ENCODE peak calls at places on chromosomes 5 and 9, in eight cellular contexts. H, W, Z, G, J, E, S and O are unnamed samples.

GRCh38 chr5:41270423-41271251 is 57.3 kb upstream of the C6 start:
- DNase-seq in Z (peak; percentile 33), G (no peak), E (peak; percentile 25), W (peak; percentile 87), H (peak; percentile 21), J (no peak), S (no peak), O (peak; percentile 35)

GRCh38 chr9:123359546-123359945 is 3.5 kb downstream of the CRB2 start:
- DNase-seq in G (no peak), J (no peak), H (no peak), Z (no peak), W (no peak), E (no peak), S (no peak), O (no peak)

GRCh38 chr9:84397822-84398221 is 57.3 kb upstream of the SLC28A3 start:
- DNase-seq in S (no peak), Z (no peak), H (no peak), G (peak; percentile 13), E (no peak), J (no peak), W (peak; percentile 80), O (peak; percentile 15)

GRCh38 chr5:206406-206805 is 11.5 kb downstream of the CCDC127 start:
- DNase-seq in H (no peak), J (no peak), S (no peak), E (no peak), Z (no peak), W (peak; percentile 63), G (no peak), O (no peak)

GRCh38 chr5:67476531-67476930 is 279.9 kb upstream of the CD180 start:
- DNase-seq in Z (no peak), H (no peak), W (no peak), G (peak; percentile 32), S (no peak), E (no peak), J (no peak), O (no peak)

GRCh38 chr9:34522971-34523797 is at the start of gene ENHO:
- DNase-seq in E (peak; percentile 94), W (peak; percentile 87), H (peak; percentile 91), J (no peak), S (peak; percentile 51), G (no peak), Z (peak; percentile 76), O (peak; percentile 96)

GRCh38 chr5:135723451-135723850 is 111.0 kb upstream of the SLC25A48 start:
- DNase-seq in G (no peak), H (no peak), W (no peak), Z (no peak), E (no peak), S (no peak), J (no peak), O (no peak)

GRCh38 chr9:115845648-115846312 is 307.8 kb upstream of the PAPPA start:
- DNase-seq in H (no peak), J (no peak), S (no peak), E (no peak), G (no peak), W (peak; percentile 94), Z (no peak), O (no peak)

GRCh38 chr5:36363101-36363500 is 61.4 kb upstream of the RANBP3L start:
- DNase-seq in S (no peak), J (no peak), W (peak; percentile 75), Z (no peak), H (no peak), E (peak; percentile 16), G (peak; percentile 78), O (no peak)

GRCh38 chr5:52996966-52997365 is 7.8 kb downstream of the ITGA2 start:
- DNase-seq in S (no peak), J (no peak), G (no peak), E (no peak), H (no peak), W (no peak), Z (no peak), O (no peak)

GRCh38 chr9:85258823-85259370 is 482.9 kb downstream of the AGTPBP1 start:
- DNase-seq in J (no peak), H (peak; percentile 59), E (peak; percentile 75), W (peak; percentile 23), G (peak; percentile 49), Z (peak; percentile 63), S (no peak), O (peak; percentile 76)

GRCh38 chr5:95620870-95621838 is 1.3 kb downstream of the GPR150 start:
- DNase-seq in S (no peak), W (peak; percentile 23), J (no peak), Z (no peak), G (no peak), H (peak; percentile 64), E (peak; percentile 60), O (peak; percentile 53)

GRCh38 chr9:100315561-100315960 is 37.2 kb downstream of the TEX10 start:
- DNase-seq in W (no peak), E (no peak), Z (no peak), J (no peak), H (no peak), S (no peak), G (no peak), O (no peak)

GRCh38 chr5:16492398-16493175 is 27.0 kb upstream of the ZNF622 start:
- DNase-seq in Z (no peak), J (no peak), E (no peak), G (no peak), S (no peak), W (peak; percentile 97), H (no peak), O (no peak)

GRCh38 chr5:14561741-14562140 is 19.9 kb upstream of the OTULINL start:
- DNase-seq in G (no peak), E (no peak), S (no peak), H (no peak), W (no peak), Z (no peak), J (no peak), O (no peak)

GRCh38 chr9:5817776-5818336 is 15.1 kb downstream of the ERMP1 start:
- DNase-seq in S (no peak), J (no peak), H (no peak), Z (peak; percentile 53), W (peak; percentile 75), G (no peak), E (no peak), O (no peak)

GRCh38 chr9:123421801-123422455 is 65.9 kb downstream of the CRB2 start:
- DNase-seq in E (no peak), J (peak; percentile 66), S (no peak), Z (no peak), W (no peak), H (no peak), G (no peak), O (no peak)

GRCh38 chr5:35919191-35919590 is 19.2 kb downstream of the CAPSL start:
- DNase-seq in E (no peak), Z (no peak), G (peak; percentile 38), W (peak; percentile 95), J (no peak), S (no peak), H (no peak), O (no peak)

GRCh38 chr9:3760031-3760430 is 234.2 kb upstream of the RFX3 start:
- DNase-seq in Z (no peak), G (no peak), W (peak; percentile 41), E (no peak), S (no peak), J (no peak), H (no peak), O (no peak)
- TF ChIP-seq CTCF in Z (no peak), G (peak; percentile 21), W (peak; percentile 32), E (no peak), S (no peak), J (no peak), H (no peak), O (no peak)

GRCh38 chr5:103602465-103602864 is 39.9 kb upstream of the NUDT12 start:
- DNase-seq in J (no peak), H (no peak), G (no peak), Z (no peak), S (no peak), E (no peak), W (no peak), O (no peak)

GRCh38 chr5:103601314-103601713 is 38.7 kb upstream of the NUDT12 start:
- DNase-seq in W (no peak), H (no peak), Z (no peak), G (no peak), S (no peak), E (no peak), J (no peak), O (no peak)

GRCh38 chr5:103607346-103607745 is 44.8 kb upstream of the NUDT12 start:
- DNase-seq in H (no peak), J (no peak), Z (no peak), W (no peak), E (no peak), S (no peak), G (no peak), O (no peak)

GRCh38 chr5:103605277-103605676 is 42.7 kb upstream of the NUDT12 start:
- DNase-seq in W (no peak), J (no peak), Z (no peak), S (no peak), E (peak; percentile 11), G (no peak), H (no peak), O (no peak)
- TF ChIP-seq CTCF in W (no peak), J (no peak), Z (no peak), S (no peak), E (no peak), G (no peak), H (no peak), O (no peak)

DNA sequence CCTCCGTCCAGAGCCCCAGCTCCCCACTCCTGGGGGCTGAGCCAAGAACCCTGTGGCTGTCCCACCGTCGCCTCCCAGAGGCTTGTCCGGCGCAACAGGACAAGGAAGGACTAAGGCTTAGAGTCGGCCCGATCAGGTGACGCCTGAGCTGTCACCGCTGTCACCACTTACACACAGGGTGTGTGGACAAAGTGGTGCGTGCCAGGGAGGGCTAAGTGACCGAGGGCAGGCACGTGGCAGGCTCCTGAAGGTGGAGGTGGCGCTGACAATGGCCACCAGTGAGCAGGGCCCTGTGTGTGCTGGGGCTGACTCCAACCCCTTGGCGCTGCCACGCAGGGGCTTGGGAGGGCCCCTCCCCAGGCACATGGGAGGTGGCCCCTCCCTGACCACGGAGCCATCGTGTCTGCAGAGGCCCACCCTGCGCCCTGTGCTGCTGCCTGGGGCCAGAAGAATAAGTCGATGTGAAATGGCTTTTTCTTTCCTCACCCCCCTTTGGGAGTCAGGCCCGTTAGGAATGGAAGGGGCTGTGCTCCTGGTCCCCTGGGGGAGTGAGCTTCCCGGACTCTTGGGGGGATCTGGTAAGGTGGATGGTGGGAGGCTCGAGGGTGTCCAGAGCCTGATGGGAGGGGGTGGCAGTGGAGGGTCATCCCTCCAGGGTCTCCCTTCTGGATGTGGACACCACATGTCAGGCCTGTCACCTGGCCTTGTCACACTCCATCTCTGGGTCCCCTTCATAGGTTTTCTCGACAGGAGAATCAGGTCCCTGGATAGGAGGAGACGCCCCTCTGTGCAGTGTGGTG is 2.6 kb upstream of the GPSM1 start:
- DNase-seq in S (no peak), J (no peak), E (no peak), W (no peak), H (no peak), G (no peak), Z (no peak), O (no peak)
- TF ChIP-seq CTCF in S (no peak), J (peak; percentile 50), E (no peak), W (no peak), H (no peak), G (no peak), Z (peak; percentile 42), O (no peak)

DNA sequence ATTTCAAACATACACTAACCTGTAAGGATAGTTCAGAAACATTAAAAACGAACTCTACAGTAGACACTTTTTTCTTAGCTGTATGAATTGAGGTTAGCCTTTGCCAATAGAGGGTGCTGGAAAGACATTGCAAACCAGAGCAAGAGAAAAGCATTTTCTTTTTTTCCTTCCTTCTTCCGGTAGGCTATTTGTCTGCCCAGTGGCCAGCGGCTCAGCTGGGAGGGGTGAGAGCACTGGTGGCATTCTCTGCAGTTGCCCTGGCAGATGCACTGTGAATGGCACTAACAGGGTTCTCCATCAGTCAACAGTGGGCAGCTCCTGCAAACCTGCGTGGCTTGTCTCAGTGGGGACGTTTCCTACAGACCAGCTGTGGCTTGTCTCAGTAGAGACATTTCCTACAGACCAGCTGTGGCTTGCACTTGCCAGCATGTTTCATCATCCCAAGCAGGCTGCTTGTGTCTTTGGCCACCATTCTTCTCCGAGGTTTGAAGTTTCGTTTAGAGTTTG is 984.5 kb upstream of the CDH18 start:
- DNase-seq in S (no peak), H (no peak), W (peak; percentile 62), J (no peak), Z (no peak), G (no peak), E (peak; percentile 35), O (peak; percentile 7)
- TF ChIP-seq CTCF in S (no peak), H (peak; percentile 29), W (peak; percentile 65), J (peak; percentile 79), Z (no peak), G (no peak), E (no peak), O (no peak)